ENCODE peak calls at places on chromosomes 12 and 14, in seven cellular contexts. One of them, this sample, is unnamed.

GRCh38 chr12:4857472-4858291 is 52.0 kb upstream of the KCNA1 start:
- DNase-seq in ovary: peak
- DNase-seq in A549: peak
- DNase-seq in epithelial cell of esophagus: peak
- DNase-seq in SK-N-SH: peak
- DNase-seq in tibial artery: peak
- DNase-seq in choroid plexus epithelial cell: peak
- DNase-seq in this sample: peak

GRCh38 chr12:54759751-54760150 is 94.6 kb upstream of the MUCL1 start:
- DNase-seq in choroid plexus epithelial cell: peak
- DNase-seq in A549: peak
- DNase-seq in tibial artery: no peak
- DNase-seq in epithelial cell of esophagus: peak
- DNase-seq in SK-N-SH: no peak
- DNase-seq in ovary: no peak
- DNase-seq in this sample: peak

GRCh38 chr14:103361868-103362267 is 23.3 kb upstream of the MARK3 start:
- DNase-seq in epithelial cell of esophagus: peak
- DNase-seq in A549: peak
- DNase-seq in choroid plexus epithelial cell: peak
- DNase-seq in tibial artery: no peak
- DNase-seq in ovary: no peak
- DNase-seq in SK-N-SH: no peak
- DNase-seq in this sample: no peak

GRCh38 chr12:48572326-48572725 is 2.5 kb upstream of the LALBA start:
- DNase-seq in epithelial cell of esophagus: peak
- DNase-seq in SK-N-SH: no peak
- DNase-seq in ovary: no peak
- DNase-seq in A549: no peak
- DNase-seq in choroid plexus epithelial cell: no peak
- DNase-seq in tibial artery: no peak
- DNase-seq in this sample: no peak

GRCh38 chr12:106901276-106901675 is 54.4 kb upstream of the TMEM263 start:
- DNase-seq in epithelial cell of esophagus: peak
- DNase-seq in SK-N-SH: no peak
- DNase-seq in ovary: no peak
- DNase-seq in A549: no peak
- DNase-seq in tibial artery: no peak
- DNase-seq in choroid plexus epithelial cell: no peak
- DNase-seq in this sample: no peak

GRCh38 chr14:23932639-23933038 is 20.9 kb upstream of the DHRS4 start:
- DNase-seq in SK-N-SH: no peak
- DNase-seq in choroid plexus epithelial cell: no peak
- DNase-seq in tibial artery: no peak
- DNase-seq in epithelial cell of esophagus: no peak
- DNase-seq in A549: no peak
- DNase-seq in ovary: no peak
- DNase-seq in this sample: no peak

GRCh38 chr12:101414533-101415119 is 7.1 kb upstream of the ARL1 start:
- DNase-seq in choroid plexus epithelial cell: peak
- DNase-seq in A549: peak
- DNase-seq in SK-N-SH: peak
- DNase-seq in epithelial cell of esophagus: peak
- DNase-seq in ovary: peak
- DNase-seq in tibial artery: no peak
- DNase-seq in this sample: peak

GRCh38 chr14:103910262-103910935 is 17.9 kb upstream of the TDRD9 start:
- DNase-seq in A549: peak
- DNase-seq in ovary: peak
- DNase-seq in tibial artery: peak
- DNase-seq in SK-N-SH: peak
- DNase-seq in choroid plexus epithelial cell: peak
- DNase-seq in epithelial cell of esophagus: peak
- DNase-seq in this sample: peak

GRCh38 chr12:77746108-77746507 is 84.6 kb upstream of the NAV3 start:
- DNase-seq in ovary: peak
- DNase-seq in tibial artery: no peak
- DNase-seq in SK-N-SH: no peak
- DNase-seq in epithelial cell of esophagus: peak
- DNase-seq in A549: no peak
- DNase-seq in choroid plexus epithelial cell: peak
- DNase-seq in this sample: peak

GRCh38 chr12:26185532-26186320 is 9.6 kb upstream of the SSPN start:
- DNase-seq in ovary: no peak
- DNase-seq in tibial artery: no peak
- DNase-seq in SK-N-SH: no peak
- DNase-seq in A549: no peak
- DNase-seq in choroid plexus epithelial cell: no peak
- DNase-seq in epithelial cell of esophagus: peak
- DNase-seq in this sample: no peak

GRCh38 chr12:15322164-15323054 is at the start of gene PTPRO:
- DNase-seq in epithelial cell of esophagus: peak
- DNase-seq in tibial artery: no peak
- DNase-seq in A549: peak
- DNase-seq in SK-N-SH: peak
- DNase-seq in choroid plexus epithelial cell: peak
- DNase-seq in ovary: no peak
- DNase-seq in this sample: no peak

GRCh38 chr14:93742761-93743160 is 45.5 kb downstream of the PRIMA1 start:
- DNase-seq in ovary: peak
- DNase-seq in choroid plexus epithelial cell: no peak
- DNase-seq in epithelial cell of esophagus: no peak
- DNase-seq in A549: no peak
- DNase-seq in SK-N-SH: no peak
- DNase-seq in tibial artery: no peak
- DNase-seq in this sample: no peak

GRCh38 chr12:89185889-89186288 is 166.4 kb downstream of the DUSP6 start:
- DNase-seq in A549: peak
- DNase-seq in SK-N-SH: no peak
- DNase-seq in ovary: no peak
- DNase-seq in epithelial cell of esophagus: peak
- DNase-seq in tibial artery: no peak
- DNase-seq in choroid plexus epithelial cell: peak
- DNase-seq in this sample: no peak

GRCh38 chr12:52454411-52455201 is 2.7 kb upstream of the KRT6B start:
- DNase-seq in epithelial cell of esophagus: peak
- DNase-seq in choroid plexus epithelial cell: no peak
- DNase-seq in tibial artery: no peak
- DNase-seq in SK-N-SH: no peak
- DNase-seq in A549: no peak
- DNase-seq in ovary: no peak
- DNase-seq in this sample: peak

GRCh38 chr12:119659289-119659897 is 8.5 kb upstream of the PRKAB1 start:
- DNase-seq in SK-N-SH: peak
- DNase-seq in ovary: no peak
- DNase-seq in A549: peak
- DNase-seq in tibial artery: no peak
- DNase-seq in choroid plexus epithelial cell: peak
- DNase-seq in epithelial cell of esophagus: peak
- DNase-seq in this sample: no peak

GRCh38 chr14:65286443-65286842 is 126.1 kb upstream of the FUT8 start:
- DNase-seq in ovary: no peak
- DNase-seq in choroid plexus epithelial cell: no peak
- DNase-seq in epithelial cell of esophagus: no peak
- DNase-seq in SK-N-SH: peak
- DNase-seq in tibial artery: no peak
- DNase-seq in A549: peak
- DNase-seq in this sample: no peak

GRCh38 chr14:94689218-94689984 is 77.2 kb downstream of the SERPINA3 start:
- DNase-seq in choroid plexus epithelial cell: peak
- DNase-seq in ovary: peak
- DNase-seq in epithelial cell of esophagus: peak
- DNase-seq in tibial artery: peak
- DNase-seq in SK-N-SH: peak
- DNase-seq in A549: peak
- DNase-seq in this sample: no peak

DNA sequence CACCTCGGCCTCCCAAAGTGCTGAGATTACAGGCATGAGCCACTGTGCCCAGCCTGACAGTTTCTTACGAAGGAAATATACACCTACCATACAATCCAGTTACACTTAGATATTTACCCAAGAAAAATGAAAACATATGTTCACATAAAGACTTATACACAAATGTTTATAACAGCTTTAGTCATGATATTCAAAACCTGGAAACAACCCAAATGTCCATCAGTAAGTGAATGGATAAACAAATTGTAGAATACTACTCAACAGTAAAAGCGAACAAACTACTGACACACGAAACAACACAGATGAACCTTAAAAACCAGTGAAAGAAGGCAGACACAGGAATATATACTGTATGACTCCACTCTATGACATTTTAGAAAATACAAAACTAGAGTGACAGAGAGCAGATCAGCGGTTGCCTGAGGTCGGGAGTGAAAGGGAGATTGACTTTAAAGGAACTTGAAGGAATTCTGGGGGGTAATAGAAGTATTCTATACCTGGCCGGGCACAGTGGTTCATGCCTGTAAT is 83.6 kb downstream of the SPRING1 start:
- DNase-seq in A549: no peak
- DNase-seq in choroid plexus epithelial cell: no peak
- DNase-seq in SK-N-SH: no peak
- DNase-seq in tibial artery: no peak
- DNase-seq in epithelial cell of esophagus: no peak
- DNase-seq in ovary: no peak
- DNase-seq in this sample: no peak
- TF ChIP-seq CTCF in A549: no peak
- TF ChIP-seq CTCF in choroid plexus epithelial cell: no peak
- TF ChIP-seq CTCF in SK-N-SH: no peak
- TF ChIP-seq CTCF in tibial artery: no peak
- TF ChIP-seq CTCF in epithelial cell of esophagus: no peak
- TF ChIP-seq CTCF in ovary: no peak
- TF ChIP-seq CTCF in this sample: no peak

DNA sequence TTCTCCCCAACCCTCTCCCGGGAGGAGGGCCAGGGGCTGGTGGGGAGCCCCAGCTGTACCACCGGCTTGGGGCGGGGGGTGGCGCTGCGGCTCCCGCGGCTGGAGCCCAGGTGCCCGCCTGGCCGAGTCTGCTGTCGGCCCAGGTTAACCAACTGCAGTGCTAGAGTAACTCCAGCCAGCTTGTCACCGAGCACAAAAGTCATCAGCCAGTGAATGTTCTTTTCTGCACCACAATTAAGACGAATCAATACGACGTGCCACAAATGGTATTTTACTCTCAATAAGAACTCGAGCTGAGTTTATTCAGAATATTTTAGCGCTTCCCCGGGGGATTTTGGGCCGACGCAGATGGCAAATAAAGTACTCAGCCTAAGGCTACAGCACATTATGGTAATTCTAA is 83.3 kb downstream of the BCL11B start:
- DNase-seq in tibial artery: peak
- DNase-seq in ovary: no peak
- DNase-seq in choroid plexus epithelial cell: no peak
- DNase-seq in SK-N-SH: peak
- DNase-seq in epithelial cell of esophagus: no peak
- DNase-seq in A549: no peak
- DNase-seq in this sample: no peak
- H3K4me3 ChIP-seq in tibial artery: no peak
- H3K4me3 ChIP-seq in ovary: no peak
- H3K4me3 ChIP-seq in choroid plexus epithelial cell: no peak
- H3K4me3 ChIP-seq in SK-N-SH: no peak
- H3K4me3 ChIP-seq in epithelial cell of esophagus: no peak
- H3K4me3 ChIP-seq in A549: no peak
- H3K4me3 ChIP-seq in this sample: no peak

GRCh38 chr14:90782892-90783291 is 33.3 kb downstream of the TTC7B start:
- DNase-seq in tibial artery: peak
- DNase-seq in epithelial cell of esophagus: no peak
- DNase-seq in A549: no peak
- DNase-seq in ovary: no peak
- DNase-seq in choroid plexus epithelial cell: no peak
- DNase-seq in SK-N-SH: no peak
- DNase-seq in this sample: no peak

GRCh38 chr14:90785876-90786450 is 30.3 kb downstream of the TTC7B start:
- DNase-seq in ovary: no peak
- DNase-seq in tibial artery: peak
- DNase-seq in A549: no peak
- DNase-seq in epithelial cell of esophagus: no peak
- DNase-seq in SK-N-SH: no peak
- DNase-seq in choroid plexus epithelial cell: no peak
- DNase-seq in this sample: no peak

GRCh38 chr14:90785474-90785873 is 30.8 kb downstream of the TTC7B start:
- DNase-seq in tibial artery: peak
- DNase-seq in SK-N-SH: no peak
- DNase-seq in A549: peak
- DNase-seq in epithelial cell of esophagus: no peak
- DNase-seq in choroid plexus epithelial cell: peak
- DNase-seq in ovary: peak
- DNase-seq in this sample: peak

GRCh38 chr14:90783344-90783743 is 32.9 kb downstream of the TTC7B start:
- DNase-seq in choroid plexus epithelial cell: no peak
- DNase-seq in ovary: no peak
- DNase-seq in tibial artery: peak
- DNase-seq in A549: no peak
- DNase-seq in epithelial cell of esophagus: no peak
- DNase-seq in SK-N-SH: no peak
- DNase-seq in this sample: no peak

GRCh38 chr14:90784621-90785270 is 31.5 kb downstream of the TTC7B start:
- DNase-seq in ovary: no peak
- DNase-seq in choroid plexus epithelial cell: no peak
- DNase-seq in A549: no peak
- DNase-seq in SK-N-SH: no peak
- DNase-seq in tibial artery: peak
- DNase-seq in epithelial cell of esophagus: no peak
- DNase-seq in this sample: no peak
- TF ChIP-seq CTCF in ovary: no peak
- TF ChIP-seq CTCF in choroid plexus epithelial cell: no peak
- TF ChIP-seq CTCF in A549: no peak
- TF ChIP-seq CTCF in SK-N-SH: no peak
- TF ChIP-seq CTCF in tibial artery: no peak
- TF ChIP-seq CTCF in epithelial cell of esophagus: no peak
- TF ChIP-seq CTCF in this sample: no peak

DNA sequence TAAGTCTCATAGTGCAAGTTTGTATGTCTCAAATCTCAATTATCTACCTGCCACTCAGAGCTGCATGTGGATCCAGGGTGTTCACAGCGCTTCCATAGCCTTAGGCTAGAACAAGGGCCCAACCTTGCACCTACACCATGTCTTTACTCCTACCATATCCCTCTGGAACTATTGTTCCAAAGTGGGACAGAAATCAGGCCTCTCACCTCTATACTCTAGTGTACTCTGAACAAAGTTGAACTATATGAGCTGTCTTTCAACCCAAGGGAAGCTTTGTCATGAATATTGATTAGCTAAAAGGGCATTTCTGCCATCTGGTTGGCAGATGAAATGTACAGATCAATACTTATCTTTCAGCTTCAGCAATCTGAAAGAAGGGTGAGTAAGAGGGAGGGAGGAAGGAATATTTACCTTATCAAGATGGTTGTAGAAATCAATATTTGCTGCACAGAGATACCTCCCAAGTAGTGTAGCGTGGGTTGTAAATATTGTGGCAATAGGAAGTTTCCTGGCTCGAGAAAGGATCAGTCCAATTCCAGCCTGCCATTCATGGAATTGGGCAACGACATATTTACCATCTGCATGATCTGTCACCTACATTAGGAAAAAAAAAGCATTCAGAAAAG is 30.8 kb downstream of the GYS2 start:
- DNase-seq in tibial artery: no peak
- DNase-seq in ovary: no peak
- DNase-seq in A549: no peak
- DNase-seq in choroid plexus epithelial cell: no peak
- DNase-seq in SK-N-SH: no peak
- DNase-seq in epithelial cell of esophagus: no peak
- DNase-seq in this sample: no peak
- H3K4me3 ChIP-seq in tibial artery: no peak
- H3K4me3 ChIP-seq in ovary: no peak
- H3K4me3 ChIP-seq in A549: no peak
- H3K4me3 ChIP-seq in choroid plexus epithelial cell: no peak
- H3K4me3 ChIP-seq in SK-N-SH: no peak
- H3K4me3 ChIP-seq in epithelial cell of esophagus: no peak
- H3K4me3 ChIP-seq in this sample: no peak

This sample was measured in LNCaP clone FGC.